ENCODE peak calls at places on chromosomes 11 and 22, in five cellular contexts. X is A549, Q is H1, A is HepG2, W is K562. D is an unnamed sample.

GRCh38 chr22:19776433-19777031 is 16.0 kb downstream of the TBX1 start:
- DNase-seq in A (no peak), X (no peak), Q (no peak), W (peak), D (peak)

GRCh38 chr11:26916805-26917204 is 77.1 kb upstream of the FIBIN start:
- DNase-seq in A (no peak), Q (no peak), W (no peak), X (no peak), D (no peak)

GRCh38 chr11:93908689-93909088 is 58.3 kb upstream of the VSTM5 start:
- DNase-seq in X (peak), A (no peak), Q (no peak), W (no peak), D (peak)

GRCh38 chr11:59625703-59626102 is 10.1 kb upstream of the OSBP start:
- DNase-seq in W (no peak), Q (no peak), A (no peak), X (no peak), D (no peak)

GRCh38 chr22:27727673-27728451 is 73.7 kb downstream of the MN1 start:
- DNase-seq in X (no peak), Q (no peak), W (no peak), A (no peak), D (no peak)

GRCh38 chr11:95682552-95682951 is 107.0 kb downstream of the FAM76B start:
- DNase-seq in Q (no peak), W (no peak), A (no peak), X (no peak), D (peak)

GRCh38 chr11:12914401-12914912 is 94.7 kb upstream of the RASSF10 start:
- DNase-seq in Q (peak), A (no peak), X (peak), W (peak), D (peak)

GRCh38 chr22:45059296-45059695 is 49.5 kb upstream of the PHF21B start:
- DNase-seq in W (no peak), A (no peak), Q (no peak), X (no peak), D (no peak)

GRCh38 chr11:15688351-15688792 is 573.6 kb downstream of the INSC start:
- DNase-seq in X (no peak), A (no peak), Q (no peak), W (no peak), D (peak)

GRCh38 chr22:50225200-50225969 is 19.4 kb downstream of the TUBGCP6 start:
- DNase-seq in X (no peak), A (peak), W (no peak), Q (no peak), D (no peak)

GRCh38 chr11:91406009-91406408 is 818.6 kb upstream of the FAT3 start:
- DNase-seq in A (no peak), W (no peak), Q (no peak), X (no peak), D (no peak)

GRCh38 chr11:72814831-72815618 is 814 bp downstream of the ATG16L2 start:
- DNase-seq in X (peak), W (peak), Q (no peak), A (peak), D (peak)

GRCh38 chr22:43561421-43562178 is 149.8 kb downstream of the MPPED1 start:
- DNase-seq in Q (no peak), X (no peak), W (no peak), A (no peak), D (no peak)

GRCh38 chr11:28242596-28242995 is 134.4 kb downstream of the METTL15 start:
- DNase-seq in W (no peak), Q (no peak), A (no peak), X (no peak), D (no peak)

GRCh38 chr22:36160499-36160942 is at the start of gene APOL3:
- DNase-seq in W (no peak), X (no peak), A (no peak), Q (no peak), D (peak)

GRCh38 chr11:94128171-94128745 is 383 bp upstream of the PANX1 start:
- DNase-seq in W (no peak), X (no peak), Q (no peak), A (no peak), D (no peak)

GRCh38 chr22:19179472-19180048 is 1.0 kb upstream of the SLC25A1 start:
- DNase-seq in W (peak), Q (peak), A (peak), X (peak), D (peak)

GRCh38 chr11:8604078-8604723 is 10.2 kb upstream of the STK33 start:
- DNase-seq in Q (peak), A (peak), W (peak), X (peak), D (peak)

GRCh38 chr11:59802639-59803176 is 7.9 kb downstream of the MRPL16 start:
- DNase-seq in A (peak), X (peak), Q (no peak), W (peak), D (peak)

GRCh38 chr22:46676479-46676878 is 56.3 kb downstream of the GRAMD4 start:
- DNase-seq in W (no peak), A (no peak), Q (no peak), X (no peak), D (no peak)

GRCh38 chr11:8605956-8606355 is 11.9 kb upstream of the STK33 start:
- DNase-seq in W (no peak), A (no peak), Q (no peak), X (no peak), D (peak)

GRCh38 chr11:16789061-16789415 is 50.6 kb downstream of the C11orf58 start:
- DNase-seq in X (no peak), A (no peak), W (no peak), Q (no peak), D (no peak)

GRCh38 chr11:85088286-85088685 is 538.9 kb downstream of the DLG2 start:
- DNase-seq in X (no peak), W (no peak), A (no peak), Q (no peak), D (peak)

GRCh38 chr11:44568706-44569473 is 3.4 kb downstream of the CD82 start:
- DNase-seq in Q (no peak), A (no peak), X (peak), W (peak), D (peak)

GRCh38 chr22:24429411-24430365 is 2.3 kb downstream of the ADORA2A start:
- DNase-seq in X (no peak), Q (no peak), W (no peak), A (no peak), D (peak)

GRCh38 chr11:116499396-116500001 is 273.3 kb downstream of the BUD13 start:
- DNase-seq in X (peak), A (peak), Q (peak), W (peak), D (peak)

GRCh38 chr11:8794677-8795103 is 112.1 kb downstream of the RPL27A start:
- DNase-seq in X (peak), A (peak), Q (no peak), W (no peak), D (no peak)

GRCh38 chr22:47547881-47548630 is 785.6 kb downstream of the TBC1D22A start:
- DNase-seq in Q (no peak), W (no peak), A (no peak), X (no peak), D (no peak)

GRCh38 chr11:3123761-3124733 is 41.1 kb downstream of the OSBPL5 start:
- DNase-seq in A (no peak), W (no peak), Q (no peak), X (peak), D (peak)

GRCh38 chr22:44538071-44538470 is 40.0 kb upstream of the RTL6 start:
- DNase-seq in X (peak), A (peak), Q (no peak), W (no peak), D (peak)

GRCh38 chr11:12083380-12083779 is 27.0 kb upstream of the MICAL2 start:
- DNase-seq in W (peak), A (no peak), X (no peak), Q (no peak), D (no peak)

GRCh38 chr22:39658367-39658766 is 87.8 kb downstream of the CACNA1I start:
- DNase-seq in A (no peak), X (peak), Q (no peak), W (no peak), D (no peak)

GRCh38 chr11:17473071-17473744 is 3.4 kb downstream of the ABCC8 start:
- DNase-seq in A (peak), X (peak), Q (peak), W (peak), D (peak)

GRCh38 chr11:67301951-67302516 is 1.3 kb upstream of the SSH3 start:
- DNase-seq in A (no peak), X (peak), Q (no peak), W (peak), D (peak)

GRCh38 chr11:64762916-64763803 is 3.4 kb upstream of the PYGM start:
- DNase-seq in A (no peak), X (no peak), Q (no peak), W (no peak), D (peak)

GRCh38 chr11:115684135-115684534 is 179.9 kb upstream of the CADM1 start:
- DNase-seq in Q (no peak), W (no peak), A (no peak), X (no peak), D (no peak)

GRCh38 chr11:19988598-19988997 is 171.7 kb downstream of the DBX1 start:
- DNase-seq in Q (peak), X (peak), W (no peak), A (no peak), D (peak)

GRCh38 chr11:79403839-79404238 is 37.0 kb downstream of the TENM4 start:
- DNase-seq in Q (no peak), W (no peak), X (no peak), A (no peak), D (no peak)

GRCh38 chr11:79400717-79401330 is 40.0 kb downstream of the TENM4 start:
- DNase-seq in W (no peak), Q (no peak), X (peak), A (peak), D (peak)

GRCh38 chr11:79406376-79406775 is 34.5 kb downstream of the TENM4 start:
- DNase-seq in A (no peak), Q (no peak), X (no peak), W (no peak), D (no peak)

GRCh38 chr11:79402912-79403311 is 37.9 kb downstream of the TENM4 start:
- DNase-seq in A (no peak), W (no peak), Q (no peak), X (no peak), D (no peak)

DNA sequence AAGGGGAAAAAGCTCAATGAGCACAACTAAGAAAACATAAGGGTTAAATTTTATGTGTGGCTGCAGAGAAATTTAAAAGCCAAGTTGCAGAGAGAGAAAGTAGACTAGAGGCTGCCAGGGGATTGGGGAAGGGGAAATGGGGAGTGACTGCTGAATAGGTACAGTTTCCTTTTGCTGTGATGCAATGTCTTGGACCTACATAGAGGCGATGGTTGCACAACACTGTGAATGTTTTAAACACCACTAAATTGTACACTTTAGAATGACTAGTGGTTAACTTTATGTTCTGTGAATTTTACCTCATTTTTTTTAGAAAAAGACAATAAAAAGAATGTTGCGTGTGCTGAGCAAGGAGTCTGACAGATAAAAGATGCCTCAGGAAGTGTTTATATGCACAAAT is 36.5 kb downstream of the TENM4 start:
- DNase-seq in W (no peak), X (no peak), A (no peak), Q (no peak), D (peak)
- TF ChIP-seq MAFK in W (no peak), X (no peak), A (no peak), Q (no peak), D (no peak)

DNA sequence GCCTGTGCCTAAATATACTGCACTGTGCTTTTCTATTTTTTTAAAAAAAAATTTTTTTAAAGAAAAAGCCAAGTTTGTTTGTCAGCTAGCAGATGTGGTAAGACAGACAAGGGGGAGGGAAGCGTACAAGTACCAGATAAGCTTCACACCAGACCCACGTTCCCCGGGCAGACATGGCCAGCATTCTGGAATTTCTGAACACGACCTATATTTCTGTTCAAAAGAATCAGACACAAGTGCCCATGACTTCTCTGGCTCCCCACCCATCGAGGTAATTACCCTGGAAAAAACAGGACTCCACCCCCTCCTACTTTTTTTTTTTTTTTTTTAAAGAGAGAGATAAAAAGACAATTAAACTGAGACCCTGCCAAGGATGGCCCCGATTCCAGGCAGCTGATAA is 425.4 kb downstream of the SHANK2 start:
- DNase-seq in A (no peak), W (no peak), X (no peak), Q (no peak), D (no peak)
- TF ChIP-seq MAFK in A (no peak), W (no peak), X (no peak), Q (no peak), D (no peak)

GRCh38 chr11:124276081-124276480 is 19.9 kb downstream of the OR8G5 start:
- DNase-seq in Q (no peak), A (no peak), W (no peak), X (no peak), D (peak)
- TF ChIP-seq MAFK in Q (no peak), A (no peak), W (peak), X (no peak), D (no peak)

DNA sequence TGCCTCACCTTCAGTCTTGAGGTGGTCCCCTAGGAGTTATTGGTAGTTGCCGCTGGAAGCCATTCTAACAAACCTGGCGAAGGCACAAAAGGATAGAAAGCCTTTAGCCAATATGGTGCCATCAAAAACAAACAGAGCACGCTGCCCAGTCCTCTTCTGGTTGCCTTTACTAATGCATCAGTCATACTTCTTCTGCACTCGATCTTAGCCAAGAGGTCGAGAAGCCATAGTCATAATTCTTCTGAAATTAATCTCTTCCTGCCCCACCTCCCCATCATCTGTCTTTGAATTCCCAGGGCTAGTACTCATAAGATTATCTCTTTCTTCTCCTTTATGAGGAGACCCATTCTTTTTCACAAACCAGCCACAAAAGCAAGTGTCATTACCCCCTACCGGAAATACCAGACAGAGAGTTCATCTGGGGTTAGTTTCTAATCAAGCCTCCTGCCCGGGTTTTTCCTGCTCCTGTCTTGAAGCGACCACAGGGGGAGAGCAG is 21.4 kb upstream of the EHF start:
- DNase-seq in Q (no peak), A (peak), X (peak), W (no peak), D (peak)
- TF ChIP-seq MAFK in Q (no peak), A (no peak), X (no peak), W (no peak), D (no peak)

GRCh38 chr11:76576166-76576565 is 94.4 kb downstream of the LRRC32 start:
- DNase-seq in X (no peak), Q (no peak), W (no peak), A (no peak), D (no peak)
- TF ChIP-seq MAFK in X (no peak), Q (no peak), W (no peak), A (no peak), D (no peak)

DNA sequence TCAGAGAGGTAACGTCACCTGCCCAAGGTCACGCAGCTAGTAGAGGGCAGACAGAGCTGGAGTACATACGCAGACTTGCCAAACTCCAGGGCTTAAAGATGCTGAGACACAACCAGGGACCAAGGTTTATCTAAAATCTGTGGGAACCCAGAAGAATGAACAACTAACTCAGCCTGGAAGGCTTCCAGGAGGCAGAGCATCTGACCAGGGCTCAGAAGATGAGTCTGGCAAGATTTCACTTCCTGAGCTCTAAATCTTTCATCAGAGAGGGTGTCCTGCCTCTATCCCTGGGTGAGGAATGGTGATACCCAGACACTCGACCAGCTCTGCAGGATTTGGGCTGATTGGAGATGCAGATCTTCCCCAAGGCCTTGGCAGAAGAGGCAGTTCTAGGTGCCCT is 9.1 kb downstream of the GAL3ST1 start:
- DNase-seq in W (no peak), A (no peak), Q (no peak), X (no peak), D (peak)
- TF ChIP-seq MAFK in W (no peak), A (no peak), Q (no peak), X (no peak), D (no peak)

DNA sequence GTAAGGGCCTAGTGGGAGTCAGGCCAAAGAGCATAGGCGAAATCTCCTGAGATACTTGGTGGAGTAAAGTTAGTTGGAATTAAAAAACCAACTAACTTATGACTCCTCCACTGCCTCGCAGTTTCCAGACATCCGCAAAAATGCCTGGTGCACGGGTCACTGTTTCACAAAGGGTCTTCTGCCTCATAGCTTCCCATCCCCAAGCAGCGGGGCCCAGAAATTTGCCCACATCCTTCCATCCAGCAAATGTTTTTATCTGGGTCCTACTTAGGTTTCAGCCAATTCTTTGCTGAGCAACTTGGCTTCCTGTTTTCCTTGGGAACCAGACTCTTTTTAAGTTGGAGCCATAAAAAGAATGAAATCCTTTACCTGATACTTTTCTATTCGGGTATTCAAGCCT is 36.3 kb downstream of the FZD4 start:
- DNase-seq in X (no peak), A (no peak), Q (no peak), W (no peak), D (no peak)
- TF ChIP-seq MAFK in X (no peak), A (no peak), Q (no peak), W (no peak), D (no peak)

DNA sequence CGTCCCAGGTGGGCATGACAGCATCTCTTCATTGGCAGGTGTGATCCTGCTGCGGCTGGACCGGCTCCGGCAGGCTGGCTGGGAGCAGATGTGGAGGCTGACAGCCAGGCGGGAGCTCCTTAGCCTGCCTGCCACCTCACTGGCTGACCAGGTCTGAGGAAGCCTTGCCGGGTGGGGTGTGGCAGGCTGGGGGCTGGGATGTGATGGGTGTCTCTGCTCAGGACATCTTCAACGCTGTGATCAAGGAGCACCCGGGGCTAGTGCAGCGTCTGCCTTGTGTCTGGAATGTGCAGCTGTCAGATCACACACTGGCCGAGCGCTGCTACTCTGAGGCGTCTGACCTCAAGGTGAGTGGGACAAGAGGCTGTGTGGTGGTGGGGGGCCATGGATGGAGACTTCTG is 3.5 kb downstream of the LARGE2 start:
- DNase-seq in W (no peak), A (no peak), Q (no peak), X (no peak), D (no peak)
- TF ChIP-seq MAFK in W (no peak), A (no peak), Q (no peak), X (no peak), D (no peak)

D was measured in IMR-90.